ENCODE peak calls at places on chromosomes 5 and 9, in five cellular contexts. J, B, O, H and N are unnamed samples. For H3K27me3, the result is how much of the 10 kb centered on the place peaks cover.

GRCh38 chr5:11050596-11051304 is 289.7 kb upstream of the DAP start:
- DNase-seq in B (no peak), J (no peak), O (no peak), H (no peak), N (peak)

GRCh38 chr9:112751059-112751795 is 667 bp downstream of the SNX30 start:
- DNase-seq in H (peak), J (peak), B (peak), O (peak), N (peak)

GRCh38 chr5:1971944-1972343 is 89.2 kb upstream of the IRX4 start:
- DNase-seq in B (no peak), H (no peak), O (no peak), J (no peak), N (no peak)

GRCh38 chr9:4080889-4081548 is 218.8 kb downstream of the GLIS3 start:
- DNase-seq in H (no peak), O (no peak), J (no peak), B (peak), N (no peak)

GRCh38 chr5:1021136-1021968 is 12.8 kb downstream of the NKD2 start:
- DNase-seq in O (no peak), J (peak), B (no peak), H (no peak), N (no peak)

GRCh38 chr9:89986190-89986589 is 381.4 kb downstream of the GADD45G start:
- DNase-seq in O (no peak), B (no peak), H (no peak), J (no peak), N (no peak)

GRCh38 chr5:116772152-116772501 is 197.5 kb upstream of the SEMA6A start:
- DNase-seq in B (no peak), H (no peak), J (no peak), O (no peak), N (no peak)

GRCh38 chr9:37596504-37596903 is 4.1 kb upstream of the TOMM5 start:
- DNase-seq in J (no peak), H (no peak), O (no peak), B (no peak), N (no peak)

GRCh38 chr5:73380710-73381586 is 67.6 kb downstream of the FOXD1 start:
- DNase-seq in H (no peak), O (no peak), B (no peak), J (no peak), N (no peak)

GRCh38 chr9:126548312-126548711 is 65.4 kb upstream of the LMX1B start:
- DNase-seq in H (no peak), O (no peak), J (no peak), B (no peak), N (no peak)

GRCh38 chr9:69178583-69179011 is 4.5 kb downstream of the TJP2 start:
- DNase-seq in H (no peak), J (no peak), O (peak), B (no peak), N (no peak)

GRCh38 chr5:113172231-113172826 is 195.7 kb downstream of the DCP2 start:
- DNase-seq in J (no peak), O (no peak), B (no peak), H (no peak), N (no peak)

GRCh38 chr9:127088724-127089615 is 33.5 kb downstream of the ANGPTL2 start:
- DNase-seq in J (no peak), B (no peak), O (no peak), H (no peak), N (no peak)

GRCh38 chr9:20319641-20320337 is 302.5 kb downstream of the MLLT3 start:
- DNase-seq in O (no peak), B (no peak), J (no peak), H (no peak), N (peak)

GRCh38 chr9:76798527-76798926 is 34.3 kb downstream of the PCA3 start:
- DNase-seq in H (no peak), J (no peak), B (no peak), O (no peak), N (no peak)

GRCh38 chr5:39489263-39489662 is 64.5 kb upstream of the DAB2 start:
- DNase-seq in H (no peak), J (no peak), O (no peak), B (no peak), N (no peak)

GRCh38 chr9:6414291-6414690 is 1.3 kb downstream of the UHRF2 start:
- DNase-seq in O (peak), J (no peak), H (no peak), B (no peak), N (no peak)

GRCh38 chr9:100366121-100366520 is 13.4 kb upstream of the TEX10 start:
- DNase-seq in B (no peak), O (no peak), J (no peak), H (no peak), N (no peak)

GRCh38 chr9:83062011-83062652 is 810 bp downstream of the RASEF start:
- DNase-seq in H (no peak), B (peak), O (no peak), J (peak), N (peak)

GRCh38 chr5:2502970-2503594 is 248.4 kb downstream of the IRX2 start:
- DNase-seq in J (no peak), O (no peak), B (no peak), H (no peak), N (no peak)

GRCh38 chr5:32753051-32753450 is 41.9 kb downstream of the NPR3 start:
- DNase-seq in J (no peak), H (no peak), B (no peak), O (no peak), N (no peak)

GRCh38 chr9:131693651-131694597 is 46.0 kb downstream of the RAPGEF1 start:
- DNase-seq in H (no peak), J (no peak), O (no peak), B (no peak), N (no peak)

GRCh38 chr5:111461261-111461671 is 51.1 kb downstream of the STARD4 start:
- DNase-seq in H (no peak), J (no peak), O (no peak), B (peak), N (peak)

GRCh38 chr5:8254674-8255073 is 385.7 kb downstream of the MTRR start:
- DNase-seq in B (no peak), H (no peak), O (no peak), J (no peak), N (no peak)

DNA sequence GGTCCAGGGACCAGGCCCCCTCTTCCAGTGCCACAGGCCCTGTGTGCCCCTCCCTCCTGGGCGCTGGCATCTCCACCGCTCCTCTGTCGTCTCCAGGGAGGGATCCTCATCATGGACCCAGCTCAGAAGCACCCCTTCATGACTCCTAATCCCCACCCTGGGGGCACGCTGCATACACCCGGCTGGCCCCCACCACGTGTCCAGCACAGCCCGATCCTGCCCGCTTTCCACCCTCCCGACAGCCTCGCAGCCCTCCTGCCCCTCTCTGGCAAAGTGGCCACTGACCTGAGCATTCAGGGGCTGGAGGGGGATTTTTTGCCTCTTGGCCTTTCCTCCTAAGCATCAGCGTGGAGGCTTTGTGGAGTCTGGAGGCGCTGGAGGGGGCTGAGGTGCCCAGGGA is 1.4 kb downstream of the CCDC187 start:
- DNase-seq in J (no peak), B (no peak), O (no peak), H (no peak), N (no peak)
- H3K27me3 ChIP-seq in J (half or more), B (under half), O (under half), H (under half), N (under half)

DNA sequence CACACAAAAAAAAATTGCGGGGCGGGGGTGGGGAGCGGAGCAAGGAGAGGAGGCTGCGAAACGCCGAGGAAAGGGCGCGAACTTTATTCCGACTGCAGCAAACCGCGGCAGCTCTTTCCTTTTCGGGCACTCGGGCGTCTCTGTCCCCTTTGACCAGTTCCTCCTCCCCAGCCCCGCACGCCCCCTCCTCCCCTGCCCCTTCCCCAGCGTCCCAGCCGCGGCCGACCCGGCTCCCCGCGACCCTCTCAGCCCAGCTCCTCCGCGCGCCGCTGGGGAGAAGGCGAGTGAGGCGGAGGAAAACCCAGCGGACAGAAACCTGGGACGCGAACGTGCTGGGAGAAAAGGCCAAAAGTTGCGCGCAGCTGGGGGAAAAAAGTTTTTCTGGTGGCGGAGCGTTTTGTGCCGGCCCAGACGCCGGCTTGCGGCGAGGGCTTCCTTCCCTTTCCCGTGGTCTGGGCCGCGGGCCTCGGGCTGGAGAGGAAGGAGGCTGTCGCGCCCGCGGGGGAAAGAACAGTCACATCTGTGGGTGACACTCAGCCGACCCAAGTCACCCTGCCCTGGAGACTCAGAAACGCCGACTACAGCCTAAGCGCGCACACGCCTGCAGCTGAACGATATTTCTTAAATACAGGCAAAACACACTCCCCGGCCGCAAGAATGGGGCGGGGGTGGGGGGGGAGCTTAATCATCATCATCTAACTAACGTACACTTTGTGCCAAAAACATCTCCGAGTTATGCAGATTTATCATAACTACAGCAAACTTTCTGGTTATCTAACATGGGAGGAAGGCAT is 1.1 kb upstream of the BNC2 start:
- DNase-seq in O (peak), J (peak), B (peak), H (no peak), N (peak)
- H3K4me3 ChIP-seq in O (peak), J (peak), B (peak), H (no peak), N (peak)

DNA sequence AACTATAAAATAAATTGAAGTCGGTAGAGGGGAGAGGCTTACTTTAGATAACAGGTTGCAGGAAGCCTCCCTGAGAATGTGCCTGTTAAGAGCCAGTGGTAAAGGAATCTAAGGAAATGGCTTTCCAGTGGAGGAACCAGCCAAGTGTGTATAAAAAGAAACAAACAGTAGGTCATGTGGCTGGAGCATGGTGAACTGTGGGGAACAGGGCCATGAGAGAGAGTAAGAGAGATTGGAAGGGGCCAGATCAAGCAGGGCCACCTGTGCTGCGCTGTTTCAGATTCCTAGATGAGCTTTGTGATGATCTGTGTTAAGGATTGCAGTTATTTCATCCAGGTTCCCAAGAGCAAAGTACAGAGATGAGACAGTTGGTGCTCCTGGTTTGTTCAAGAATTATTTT is 152.7 kb upstream of the SGCD start:
- DNase-seq in B (no peak), O (no peak), H (no peak), J (no peak), N (no peak)
- H3K27me3 ChIP-seq in B (under half), O (under half), H (under half), J (under half), N (under half)

GRCh38 chr9:133701321-133701980 is 36.7 kb downstream of the SARDH start:
- DNase-seq in B (peak), J (no peak), H (peak), O (no peak), N (no peak)

GRCh38 chr9:133703571-133704399 is 34.4 kb downstream of the SARDH start:
- DNase-seq in J (no peak), O (no peak), B (peak), H (no peak), N (no peak)

GRCh38 chr9:133700861-133701320 is 37.3 kb downstream of the SARDH start:
- DNase-seq in H (no peak), J (no peak), O (no peak), B (no peak), N (no peak)

GRCh38 chr9:133702798-133703570 is 35.2 kb downstream of the SARDH start:
- DNase-seq in O (no peak), B (peak), J (no peak), H (no peak), N (no peak)

GRCh38 chr9:133701981-133702797 is 36.0 kb downstream of the SARDH start:
- DNase-seq in B (peak), J (no peak), O (no peak), H (peak), N (no peak)
- H3K4me3 ChIP-seq in B (no peak), J (peak), O (no peak), H (peak), N (no peak)

DNA sequence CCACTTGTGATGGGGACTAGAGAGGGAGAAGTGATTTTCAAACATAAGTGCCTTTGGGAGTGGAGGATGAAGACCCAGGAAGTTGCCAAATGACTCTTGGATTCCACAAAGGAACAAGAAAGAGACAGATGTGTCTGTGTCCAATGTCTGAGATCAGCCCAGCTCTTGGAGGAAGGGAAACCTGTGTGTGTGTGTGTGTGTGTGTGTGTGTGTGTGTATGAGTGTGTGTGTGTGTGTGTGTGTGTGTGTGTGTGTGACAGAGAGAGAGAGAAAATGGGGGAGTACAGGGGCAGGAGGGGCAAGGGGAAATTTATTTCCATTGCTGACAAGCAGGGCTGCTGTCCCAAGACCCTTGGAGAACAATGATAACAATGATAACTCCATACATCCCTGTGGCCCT is 72.0 kb downstream of the PSD2 start:
- DNase-seq in J (no peak), H (no peak), B (no peak), O (no peak), N (no peak)
- H3K27me3 ChIP-seq in J (under half), H (under half), B (under half), O (under half), N (under half)

GRCh38 chr5:34687269-34688011 is 31.3 kb downstream of the RAI14 start:
- DNase-seq in J (no peak), B (no peak), O (no peak), H (no peak), N (peak)
- H3K4me3 ChIP-seq in J (no peak), B (no peak), O (no peak), H (no peak), N (no peak)

GRCh38 chr5:168125445-168126199 is 165.8 kb upstream of the WWC1 start:
- DNase-seq in H (no peak), O (no peak), B (no peak), J (no peak), N (peak)
- H3K27me3 ChIP-seq in H (under half), O (under half), B (under half), J (under half), N (under half)

GRCh38 chr5:157269165-157269671 is 3.3 kb downstream of the CYFIP2 start:
- DNase-seq in O (no peak), B (no peak), H (no peak), J (no peak), N (no peak)

GRCh38 chr5:157269763-157270272 is 3.9 kb downstream of the CYFIP2 start:
- DNase-seq in H (no peak), J (no peak), B (no peak), O (no peak), N (no peak)

GRCh38 chr5:157275403-157275802 is 9.5 kb downstream of the CYFIP2 start:
- DNase-seq in B (no peak), J (no peak), O (no peak), H (no peak), N (no peak)

GRCh38 chr5:157271740-157272271 is 5.9 kb downstream of the CYFIP2 start:
- DNase-seq in O (no peak), B (no peak), J (no peak), H (peak), N (no peak)

DNA sequence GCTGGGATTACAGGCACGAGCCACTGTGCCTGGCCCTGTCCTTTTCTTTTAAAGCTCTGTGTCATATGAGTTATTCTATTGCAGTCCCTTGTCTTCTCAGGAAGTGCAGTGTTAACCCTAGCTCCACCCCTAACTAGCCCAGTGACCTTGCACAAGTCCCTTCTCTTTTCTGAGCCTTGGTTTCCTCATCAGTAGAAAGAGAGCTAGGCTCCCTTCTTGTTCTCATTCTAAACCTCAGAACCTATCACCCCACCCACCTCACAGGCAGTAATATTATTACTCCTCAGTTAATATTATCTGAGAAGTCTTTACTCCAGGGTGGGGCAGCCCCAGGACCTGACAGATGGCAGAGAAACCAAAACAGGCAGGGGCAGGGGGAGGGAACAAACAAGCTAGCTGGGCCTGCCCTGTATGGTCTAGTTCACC is 7.2 kb downstream of the CYFIP2 start:
- DNase-seq in J (no peak), B (no peak), O (no peak), H (no peak), N (no peak)
- H3K4me3 ChIP-seq in J (no peak), B (no peak), O (no peak), H (no peak), N (no peak)

DNA sequence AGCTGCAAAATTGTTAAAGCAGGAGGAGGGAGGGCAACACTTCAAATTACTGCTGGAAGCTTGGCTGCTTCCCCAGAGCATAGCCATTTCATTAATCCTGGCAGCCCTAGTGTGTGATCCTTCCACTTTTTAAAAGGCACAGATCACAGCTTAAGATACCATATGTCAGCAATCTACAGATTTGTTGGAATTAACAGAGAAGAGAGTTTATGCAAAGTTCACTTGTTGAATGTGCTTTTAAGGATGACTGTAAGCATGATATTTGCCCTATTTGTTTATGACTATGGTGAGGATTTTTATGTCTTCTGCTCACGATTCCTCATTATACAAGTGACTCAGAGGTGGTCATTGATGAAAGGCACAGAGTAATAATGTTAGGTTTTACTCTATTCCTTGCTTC is 156.0 kb upstream of the CDKN2B start:
- DNase-seq in O (no peak), J (no peak), H (no peak), B (no peak), N (no peak)
- H3K27me3 ChIP-seq in O (under half), J (under half), H (under half), B (under half), N (under half)

GRCh38 chr5:179229331-179229761 is 115.9 kb downstream of the ADAMTS2 start:
- DNase-seq in O (no peak), H (no peak), J (no peak), B (no peak), N (no peak)
- H3K4me3 ChIP-seq in O (no peak), H (no peak), J (no peak), B (no peak), N (no peak)